ENCODE peak calls at places on chromosomes 2 and 18, in seven cellular contexts. M is Peyer's patch, B is PC-3, J is Panc1, A is AG04450, W is colonic mucosa, C is neuronal stem cell. Q is an unnamed sample.

GRCh38 chr18:79949571-79950439 is 1.6 kb downstream of the SLC66A2 start:
- DNase-seq in A (no peak), M (peak), C (no peak), J (no peak), W (peak), B (no peak), Q (no peak)

GRCh38 chr2:6982934-6983589 is 65.8 kb downstream of the RNF144A start:
- DNase-seq in J (no peak), B (no peak), W (no peak), C (no peak), A (no peak), M (no peak), Q (no peak)

GRCh38 chr2:58620127-58620526 is 379.0 kb upstream of the FANCL start:
- DNase-seq in M (no peak), B (peak), A (no peak), J (peak), C (no peak), W (no peak), Q (no peak)

GRCh38 chr2:217903859-217904613 is 98.8 kb downstream of the TNS1 start:
- DNase-seq in C (no peak), J (no peak), A (no peak), B (no peak), W (peak), M (no peak), Q (no peak)

GRCh38 chr2:31397099-31397498 is 17.4 kb downstream of the XDH start:
- DNase-seq in A (no peak), W (no peak), J (no peak), C (no peak), B (no peak), M (no peak), Q (no peak)

GRCh38 chr2:161761160-161761559 is 136.9 kb downstream of the SLC4A10 start:
- DNase-seq in A (no peak), W (no peak), J (no peak), C (no peak), M (no peak), B (peak), Q (no peak)

GRCh38 chr2:103959174-103960125 is 894.5 kb upstream of the POU3F3 start:
- DNase-seq in C (peak), A (no peak), B (peak), J (peak), W (no peak), M (no peak), Q (no peak)

GRCh38 chr18:79439201-79440023 is 43.7 kb downstream of the NFATC1 start:
- DNase-seq in W (no peak), B (peak), M (no peak), C (no peak), J (no peak), A (no peak), Q (no peak)

GRCh38 chr2:235756491-235756890 is 262.6 kb downstream of the AGAP1 start:
- DNase-seq in J (no peak), W (no peak), B (no peak), C (no peak), A (no peak), M (no peak), Q (no peak)

GRCh38 chr2:175844169-175844568 is 157.9 kb downstream of the LNPK start:
- DNase-seq in M (no peak), J (no peak), A (peak), B (peak), W (no peak), C (no peak), Q (peak)

GRCh38 chr2:555164-555922 is 121.9 kb downstream of the TMEM18 start:
- DNase-seq in W (no peak), A (no peak), J (no peak), B (peak), C (no peak), M (no peak), Q (no peak)

GRCh38 chr2:238166391-238167343 is 7.9 kb downstream of the ERFE start:
- DNase-seq in M (no peak), J (no peak), B (no peak), A (no peak), W (no peak), C (no peak), Q (no peak)

GRCh38 chr2:161842751-161843433 is 218.7 kb downstream of the SLC4A10 start:
- DNase-seq in C (no peak), B (no peak), A (no peak), J (no peak), W (no peak), M (no peak), Q (no peak)

GRCh38 chr2:128410758-128411215 is 92.1 kb upstream of the HS6ST1 start:
- DNase-seq in W (no peak), B (no peak), J (no peak), M (no peak), C (no peak), A (no peak), Q (no peak)

GRCh38 chr2:222903234-222904220 is 42.7 kb downstream of the ACSL3 start:
- DNase-seq in J (no peak), W (peak), C (no peak), A (no peak), M (peak), B (peak), Q (no peak)

GRCh38 chr2:239595711-239596110 is 194.9 kb upstream of the HDAC4 start:
- DNase-seq in C (no peak), B (no peak), M (no peak), A (no peak), J (no peak), W (peak), Q (no peak)

GRCh38 chr2:114119846-114120348 is 230.0 kb downstream of the ACTR3 start:
- DNase-seq in J (no peak), C (no peak), W (no peak), B (no peak), A (no peak), M (no peak), Q (no peak)

GRCh38 chr2:209577376-209578357 is 153.8 kb downstream of the MAP2 start:
- DNase-seq in B (peak), W (no peak), C (peak), A (no peak), J (no peak), M (no peak), Q (no peak)
- H3K27ac ChIP-seq in B (no peak), W (no peak), C (peak), A (no peak), J (peak), M (no peak), Q (no peak)

GRCh38 chr18:37935086-37935485 is 369.5 kb upstream of the CELF4 start:
- DNase-seq in B (no peak), A (no peak), M (no peak), C (no peak), J (no peak), W (no peak), Q (no peak)

GRCh38 chr18:37930640-37931039 is 365.0 kb upstream of the CELF4 start:
- DNase-seq in C (no peak), W (no peak), J (no peak), B (no peak), M (no peak), A (no peak), Q (no peak)
- H3K27ac ChIP-seq in C (no peak), W (no peak), J (no peak), B (no peak), M (no peak), A (no peak), Q (no peak)

GRCh38 chr2:86028763-86029381 is 76.8 kb downstream of the POLR1A start:
- DNase-seq in M (no peak), A (no peak), W (no peak), J (no peak), C (no peak), B (no peak), Q (no peak)
- H3K27ac ChIP-seq in M (no peak), A (no peak), W (no peak), J (no peak), C (no peak), B (no peak), Q (no peak)

GRCh38 chr2:241673797-241674725 is 12.6 kb downstream of the DTYMK start:
- DNase-seq in B (no peak), C (no peak), J (no peak), W (no peak), M (no peak), A (no peak), Q (no peak)
- H3K27ac ChIP-seq in B (no peak), C (no peak), J (no peak), W (no peak), M (no peak), A (no peak), Q (no peak)

DNA sequence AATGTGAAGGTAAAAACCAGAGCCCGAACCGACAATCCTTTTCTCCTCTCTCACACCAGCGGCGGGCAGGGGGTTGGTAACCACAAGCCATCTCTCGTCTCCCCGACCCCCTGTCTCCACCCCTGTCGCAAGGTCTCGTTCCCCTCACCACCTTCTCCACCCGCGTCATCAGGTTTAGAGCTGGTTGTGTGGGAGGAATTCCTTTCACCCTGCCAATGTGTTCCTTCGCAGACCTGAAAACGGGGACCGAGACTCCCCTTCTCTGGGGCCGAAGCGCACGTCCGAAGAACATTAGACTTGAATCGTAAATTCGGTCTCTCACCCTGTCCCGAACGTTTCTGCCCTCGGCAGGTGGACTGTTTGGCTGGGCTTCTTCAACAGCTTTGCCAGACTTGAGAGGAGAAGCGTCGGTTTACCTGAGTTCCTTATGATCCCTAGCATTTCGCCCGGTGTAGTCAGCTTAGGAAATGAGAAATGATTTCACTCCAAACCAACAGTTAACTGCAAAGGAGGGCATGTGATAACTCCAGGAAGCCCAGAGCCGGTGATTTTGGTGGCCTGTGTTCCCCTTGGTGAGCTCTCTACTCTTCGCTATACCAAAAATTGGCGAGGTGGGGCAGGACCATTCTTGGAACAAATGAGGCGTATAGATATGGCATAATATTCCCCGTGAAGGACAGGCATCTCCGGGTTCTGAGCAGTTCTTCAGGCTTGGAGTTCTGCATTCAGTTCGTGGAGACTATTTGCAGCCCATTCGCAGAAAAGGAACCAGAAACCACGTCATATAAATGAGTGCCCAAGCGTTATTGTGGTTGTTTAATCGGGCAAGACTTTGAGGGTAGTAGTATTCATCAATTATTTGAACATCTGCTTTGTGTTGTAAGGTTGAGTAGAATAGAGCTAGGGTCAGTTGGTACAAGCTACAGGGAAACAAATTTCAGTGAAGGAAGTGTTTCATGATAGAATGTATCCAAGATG is 679 bp downstream of the CFAP36 start:
- DNase-seq in M (peak), J (no peak), C (peak), W (peak), A (no peak), B (peak), Q (no peak)
- H3K27ac ChIP-seq in M (peak), J (peak), C (peak), W (peak), A (peak), B (no peak), Q (peak)

GRCh38 chr2:85744055-85744454 is 9.7 kb upstream of the ATOH8 start:
- DNase-seq in A (no peak), B (no peak), C (no peak), W (no peak), M (no peak), J (no peak), Q (no peak)
- H3K27ac ChIP-seq in A (no peak), B (no peak), C (no peak), W (no peak), M (no peak), J (peak), Q (no peak)

GRCh38 chr2:228697456-228697855 is 516.0 kb upstream of the SPHKAP start:
- DNase-seq in C (no peak), W (no peak), J (no peak), A (no peak), M (no peak), B (no peak), Q (no peak)

GRCh38 chr2:228700638-228701037 is 519.2 kb upstream of the SPHKAP start:
- DNase-seq in B (peak), W (no peak), A (no peak), M (no peak), J (no peak), C (no peak), Q (no peak)

GRCh38 chr2:228698963-228699362 is 517.5 kb upstream of the SPHKAP start:
- DNase-seq in C (no peak), B (peak), M (no peak), A (no peak), J (no peak), W (no peak), Q (no peak)

GRCh38 chr2:228699888-228700287 is 518.4 kb upstream of the SPHKAP start:
- DNase-seq in C (no peak), J (no peak), M (no peak), B (peak), A (no peak), W (no peak), Q (no peak)

DNA sequence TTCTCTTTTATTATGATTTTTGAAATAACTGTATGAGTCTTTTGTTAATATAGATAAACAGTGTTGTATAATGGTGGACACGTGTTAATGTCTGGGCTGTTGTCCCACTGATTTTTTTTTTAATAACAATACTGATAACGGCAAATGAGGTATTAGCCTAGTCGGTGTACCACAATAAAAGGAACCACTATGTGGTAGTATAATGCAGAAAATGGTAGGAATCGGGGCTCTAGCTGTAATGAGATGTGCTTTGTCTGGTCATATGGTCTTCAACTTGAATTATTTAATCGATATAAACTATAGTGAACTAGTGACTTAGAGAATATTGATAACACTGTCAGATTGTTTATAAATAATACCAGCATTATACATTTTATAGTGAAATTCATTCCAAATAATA is 517.9 kb upstream of the SPHKAP start:
- DNase-seq in M (no peak), W (no peak), B (peak), C (no peak), J (no peak), A (no peak), Q (no peak)
- H3K27ac ChIP-seq in M (no peak), W (no peak), B (no peak), C (no peak), J (no peak), A (no peak), Q (no peak)